ENCODE peak calls at places on chromosomes 2 and 18, in five cellular contexts. U, W, P, L and S are unnamed samples.

GRCh38 chr2:85873679-85874078 is 15.1 kb downstream of the ST3GAL5 start:
- DNase-seq in L (no peak), W (no peak), P (no peak), U (no peak), S (peak; percentile 10)

GRCh38 chr2:200795044-200795443 is 16.7 kb upstream of the BZW1 start:
- DNase-seq in L (no peak), U (no peak), W (no peak), P (peak; percentile 26), S (no peak)

GRCh38 chr2:161913865-161914264 is 160.2 kb downstream of the DPP4 start:
- DNase-seq in P (no peak), U (peak; percentile 21), L (peak; percentile 70), W (no peak), S (no peak)

GRCh38 chr2:109411648-109412325 is 202.0 kb downstream of the SEPTIN10 start:
- DNase-seq in P (no peak), U (no peak), W (no peak), L (no peak), S (no peak)

GRCh38 chr2:120716641-120717585 is 18.8 kb upstream of the GLI2 start:
- DNase-seq in U (no peak), L (no peak), W (no peak), P (no peak), S (no peak)

GRCh38 chr2:102229141-102229764 is 42.4 kb downstream of the IL1RL2 start:
- DNase-seq in L (no peak), P (no peak), U (no peak), W (no peak), S (no peak)

GRCh38 chr2:229489016-229489415 is 217.9 kb upstream of the PID1 start:
- DNase-seq in L (peak; percentile 95), W (peak; percentile 60), U (no peak), P (no peak), S (no peak)

GRCh38 chr18:8843005-8843404 is 137.6 kb downstream of the MTCL1 start:
- DNase-seq in W (no peak), P (no peak), L (no peak), U (no peak), S (no peak)

GRCh38 chr2:128732976-128733431 is 414.3 kb upstream of the HS6ST1 start:
- DNase-seq in L (no peak), U (no peak), W (no peak), P (no peak), S (no peak)

GRCh38 chr2:186554850-186555785 is 34.7 kb upstream of the ITGAV start:
- DNase-seq in P (no peak), W (no peak), L (no peak), U (no peak), S (no peak)

GRCh38 chr2:70643715-70644114 is 90.1 kb upstream of the TGFA start:
- DNase-seq in U (peak; percentile 42), L (peak; percentile 71), W (no peak), P (no peak), S (peak; percentile 47)